ENCODE peak calls at places on chromosomes 4 and X, in seven cellular contexts. W is AG08396; F is DMS153; S is HTR-8/SVneo; X is T47D; Z is stimulated activated CD4-positive, alpha-beta T cell treated with anti-CD3 and anti-CD28 coated beads, Interleukin-1b, Interleukin-23, amount 100 ng/mL, for 4 hours; D is HCEC 1CT. B is an unnamed sample.
A peak's percentile ranks its signal among the peaks of the same experiment; 100 is the strongest.

GRCh38 chr4:37687175-37687525 is 974 bp upstream of the RELL1 start:
- DNase-seq in F (no peak), Z (no peak), S (no peak), W (no peak), D (no peak), X (no peak), B (no peak)

GRCh38 chr4:143728171-143728570 is 27.7 kb upstream of the FREM3 start:
- DNase-seq in F (no peak), D (no peak), X (peak; percentile 15), Z (no peak), W (no peak), S (no peak), B (no peak)

GRCh38 chrX:153968754-153969124 is 2.9 kb downstream of the HCFC1 start:
- DNase-seq in Z (no peak), D (no peak), W (no peak), X (no peak), S (no peak), F (no peak), B (no peak)

GRCh38 chr4:170721812-170722373 is 632.1 kb upstream of the AADAT start:
- DNase-seq in D (no peak), S (no peak), X (no peak), Z (no peak), W (no peak), F (no peak), B (no peak)

GRCh38 chr4:1290165-1290977 is 680 bp downstream of the MAEA start:
- DNase-seq in Z (no peak), X (peak; percentile 60), S (no peak), F (no peak), W (no peak), D (no peak), B (no peak)

GRCh38 chr4:865572-865971 is 39.6 kb upstream of the CPLX1 start:
- DNase-seq in Z (no peak), D (no peak), F (no peak), X (no peak), S (no peak), W (no peak), B (no peak)

GRCh38 chr4:85828295-85828910 is 353.5 kb downstream of the ARHGAP24 start:
- DNase-seq in D (peak; percentile 61), W (no peak), S (no peak), F (no peak), X (peak; percentile 60), Z (no peak), B (no peak)

GRCh38 chrX:123181515-123181914 is 2.6 kb upstream of the GRIA3 start:
- DNase-seq in Z (no peak), X (no peak), D (no peak), F (no peak), S (no peak), W (no peak), B (no peak)

GRCh38 chrX:15645266-15645665 is 19.3 kb downstream of the CLTRN start:
- DNase-seq in W (no peak), D (no peak), Z (no peak), S (no peak), X (peak; percentile 20), F (no peak), B (no peak)

GRCh38 chr4:38759077-38759789 is 23.6 kb downstream of the TLR10 start:
- DNase-seq in F (no peak), X (peak; percentile 20), W (peak; percentile 63), D (peak; percentile 41), Z (peak; percentile 44), S (peak; percentile 48), B (peak; percentile 33)

GRCh38 chrX:99887918-99888317 is 522.2 kb downstream of the PCDH19 start:
- DNase-seq in W (no peak), D (no peak), X (no peak), Z (no peak), S (no peak), F (no peak), B (no peak)

GRCh38 chrX:136880003-136880451 is 498 bp downstream of the RBMX start:
- DNase-seq in F (no peak), Z (peak; percentile 6), D (no peak), X (peak; percentile 23), W (peak; percentile 8), S (no peak), B (no peak)